ENCODE peak calls at places on chromosomes 7 and 10, in nine cellular contexts. J is HFFc6, W is body of pancreas, D is GM20000, I is nephron progenitor cell, N is psoas muscle, Z is GM12865, O is heart left ventricle, F is transverse colon. E is an unnamed sample.

GRCh38 chr10:129707406-129708388 is 240.7 kb downstream of the MGMT start:
- DNase-seq in Z (no peak), D (no peak), O (no peak), F (no peak), I (no peak), W (peak; percentile 31), N (no peak), J (no peak), E (no peak)

GRCh38 chr7:42945821-42946615 is 13.8 kb downstream of the MRPL32 start:
- DNase-seq in N (no peak), I (no peak), O (no peak), J (no peak), F (no peak), W (no peak), D (no peak), Z (peak; percentile 66), E (peak; percentile 31)

GRCh38 chr7:98761225-98761624 is 108.6 kb downstream of the TMEM130 start:
- DNase-seq in O (no peak), Z (no peak), D (no peak), W (no peak), J (no peak), N (no peak), F (no peak), I (no peak), E (no peak)

GRCh38 chr10:4511559-4511958 is 314.4 kb upstream of the AKR1E2 start:
- DNase-seq in F (no peak), W (no peak), N (no peak), I (no peak), D (no peak), J (no peak), Z (no peak), O (no peak), E (no peak)

GRCh38 chr7:45457591-45457990 is 116.6 kb upstream of the ADCY1 start:
- DNase-seq in F (no peak), J (no peak), D (no peak), I (no peak), Z (no peak), O (no peak), N (no peak), W (no peak), E (no peak)

GRCh38 chr7:47326220-47326619 is 255.7 kb downstream of the TNS3 start:
- DNase-seq in I (no peak), O (no peak), Z (no peak), J (peak; percentile 78), D (no peak), F (no peak), W (no peak), N (no peak), E (no peak)

GRCh38 chr7:23273141-23273599 is 26.0 kb upstream of the MALSU1 start:
- DNase-seq in F (peak; percentile 94), W (peak; percentile 99), J (peak; percentile 80), O (peak; percentile 90), Z (peak; percentile 97), N (peak; percentile 92), I (peak; percentile 87), D (peak; percentile 81), E (peak; percentile 85)

GRCh38 chr10:114474989-114475388 is 70.7 kb upstream of the AFAP1L2 start:
- DNase-seq in I (no peak), O (no peak), D (no peak), W (no peak), Z (no peak), J (no peak), F (no peak), N (no peak), E (no peak)

GRCh38 chr7:55432937-55433784 is 68.0 kb downstream of the LANCL2 start:
- DNase-seq in W (no peak), J (peak; percentile 43), N (no peak), I (no peak), Z (peak; percentile 65), O (no peak), D (peak; percentile 73), F (no peak), E (peak; percentile 71)

GRCh38 chr7:100166317-100166940 is 2.0 kb downstream of the GAL3ST4 start:
- DNase-seq in Z (no peak), W (no peak), O (no peak), F (no peak), D (peak; percentile 15), N (peak; percentile 48), I (no peak), J (no peak), E (no peak)

GRCh38 chr7:122316467-122317394 is 12.2 kb upstream of the FEZF1 start:
- DNase-seq in W (peak; percentile 38), Z (no peak), J (no peak), I (peak; percentile 59), O (no peak), N (no peak), D (no peak), F (peak; percentile 35), E (no peak)

GRCh38 chr7:156474241-156474743 is 166.3 kb upstream of the RNF32 start:
- DNase-seq in F (no peak), I (no peak), N (no peak), D (no peak), J (peak; percentile 36), W (no peak), O (no peak), Z (peak; percentile 8), E (no peak)

GRCh38 chr10:122988501-122988900 is 8.3 kb downstream of the PSTK start:
- DNase-seq in W (no peak), Z (no peak), O (no peak), J (no peak), F (no peak), I (no peak), N (no peak), D (no peak), E (no peak)

GRCh38 chr7:74480861-74481417 is 27.2 kb downstream of the GTF2IRD1 start:
- DNase-seq in D (no peak), O (peak; percentile 67), N (peak; percentile 78), W (peak; percentile 45), I (no peak), Z (no peak), F (peak; percentile 64), J (peak; percentile 70), E (no peak)

GRCh38 chr10:12902135-12902572 is 99.4 kb downstream of the CCDC3 start:
- DNase-seq in D (peak; percentile 81), O (no peak), W (peak; percentile 72), N (no peak), I (peak; percentile 75), F (peak; percentile 37), Z (peak; percentile 66), J (peak; percentile 18), E (peak; percentile 77)

GRCh38 chr7:157433628-157434027 is 96.8 kb downstream of the DNAJB6 start:
- DNase-seq in F (no peak), O (no peak), J (no peak), D (no peak), I (no peak), W (no peak), N (peak; percentile 35), Z (no peak), E (no peak)

GRCh38 chr7:91953618-91954017 is 13.0 kb downstream of the AKAP9 start:
- DNase-seq in N (no peak), F (no peak), D (no peak), Z (peak; percentile 38), I (no peak), O (no peak), W (no peak), J (no peak), E (no peak)

GRCh38 chr7:12220321-12221046 is 9.4 kb downstream of the TMEM106B start:
- DNase-seq in J (no peak), I (no peak), F (no peak), D (no peak), W (no peak), Z (no peak), N (no peak), O (no peak), E (no peak)

GRCh38 chr10:79275431-79275851 is 71.8 kb upstream of the PPIF start:
- DNase-seq in O (peak; percentile 82), W (peak; percentile 41), J (peak; percentile 78), N (peak; percentile 79), F (no peak), Z (no peak), D (no peak), I (no peak), E (no peak)

GRCh38 chr7:76333388-76334101 is 25.2 kb downstream of the YWHAG start:
- DNase-seq in J (no peak), Z (no peak), W (peak; percentile 72), I (peak; percentile 15), F (peak; percentile 33), D (no peak), N (peak; percentile 89), O (peak; percentile 82), E (no peak)

GRCh38 chr10:112899396-112900065 is 50.5 kb upstream of the TCF7L2 start:
- DNase-seq in N (no peak), Z (no peak), I (no peak), J (no peak), W (peak; percentile 48), O (no peak), F (no peak), D (no peak), E (no peak)

GRCh38 chr10:94496010-94496409 is 49.6 kb upstream of the HELLS start:
- DNase-seq in N (no peak), Z (peak; percentile 73), F (no peak), J (peak; percentile 2), W (no peak), I (no peak), O (no peak), D (peak; percentile 27), E (peak; percentile 32)

GRCh38 chr10:94496646-94497045 is 48.9 kb upstream of the HELLS start:
- DNase-seq in I (no peak), J (no peak), D (no peak), Z (no peak), N (no peak), F (no peak), O (no peak), W (no peak), E (no peak)

GRCh38 chr10:94500063-94500462 is 45.5 kb upstream of the HELLS start:
- DNase-seq in N (no peak), O (no peak), I (no peak), D (no peak), Z (no peak), W (no peak), F (no peak), J (peak; percentile 5), E (no peak)
- TF ChIP-seq CTCF in N (no peak), O (peak; percentile 18), I (peak; percentile 18), D (no peak), Z (no peak), W (no peak), F (no peak), J (peak; percentile 73), E (no peak)

GRCh38 chr10:100100651-100101525 is 19.2 kb upstream of the CPN1 start:
- DNase-seq in O (no peak), W (no peak), Z (peak; percentile 26), D (peak; percentile 49), I (no peak), J (peak; percentile 63), F (no peak), N (no peak), E (peak; percentile 30)
- TF ChIP-seq CTCF in O (no peak), W (no peak), Z (peak; percentile 27), D (no peak), I (no peak), J (peak; percentile 71), F (no peak), N (no peak), E (peak; percentile 33)

GRCh38 chr7:88835147-88835728 is 39.7 kb upstream of the TEX47 start:
- DNase-seq in F (no peak), W (peak; percentile 12), I (peak; percentile 21), Z (peak; percentile 57), N (no peak), O (no peak), D (peak; percentile 41), J (no peak), E (peak; percentile 12)
- TF ChIP-seq CTCF in F (peak; percentile 29), W (peak; percentile 33), I (peak; percentile 76), Z (peak; percentile 49), N (peak; percentile 6), O (peak; percentile 12), D (peak; percentile 30), J (peak; percentile 17), E (peak; percentile 53)

GRCh38 chr10:94314913-94315545 is 47.7 kb downstream of the NOC3L start:
- DNase-seq in O (no peak), J (no peak), Z (no peak), D (no peak), I (no peak), F (no peak), W (no peak), N (no peak), E (no peak)
- TF ChIP-seq CTCF in O (no peak), J (peak; percentile 7), Z (no peak), D (no peak), I (no peak), F (no peak), W (no peak), N (no peak), E (no peak)

E was measured in GM10248.